ENCODE peak calls at places on chromosomes 4 and X, in nine cellular contexts. I is astrocyte of the spinal cord, B is kidney epithelial cell, K is GM20000, A is A549, W is astrocyte, Y is brain microvascular endothelial cell, F is foreskin fibroblast, N is endothelial cell. V is an unnamed sample.

GRCh38 chr4:55445921-55446577 is 50.3 kb downstream of the TMEM165 start:
- DNase-seq in I (peak; percentile 79), B (peak; percentile 35), K (no peak), A (no peak), W (peak; percentile 87), Y (peak; percentile 20), F (peak; percentile 61), N (no peak), V (peak; percentile 85)

GRCh38 chr4:121923306-121923705 is 28.6 kb downstream of the TRPC3 start:
- DNase-seq in I (no peak), B (no peak), K (no peak), A (no peak), W (no peak), Y (no peak), F (no peak), N (no peak), V (no peak)

GRCh38 chr4:1242506-1243450 is 6.2 kb downstream of the CTBP1 start:
- DNase-seq in I (no peak), B (no peak), K (peak; percentile 16), A (no peak), W (no peak), Y (no peak), F (no peak), N (no peak), V (no peak)

GRCh38 chr4:7924163-7924562 is 15.5 kb downstream of the AFAP1 start:
- DNase-seq in I (no peak), B (no peak), K (no peak), A (no peak), W (no peak), Y (no peak), F (no peak), N (no peak), V (no peak)

GRCh38 chr4:993111-994029 is at the start of gene SLC26A1:
- DNase-seq in I (no peak), B (no peak), K (no peak), A (no peak), W (no peak), Y (no peak), F (no peak), N (no peak), V (no peak)

GRCh38 chrX:123764967-123765871 is 32.4 kb upstream of the THOC2 start:
- DNase-seq in I (peak; percentile 87), B (peak; percentile 43), K (peak; percentile 74), A (peak; percentile 84), W (peak; percentile 78), Y (peak; percentile 86), F (peak; percentile 94), N (peak; percentile 68), V (peak; percentile 82)

GRCh38 chr4:114081783-114082182 is 102.3 kb upstream of the ARSJ start:
- DNase-seq in I (no peak), B (no peak), K (no peak), A (no peak), W (no peak), Y (no peak), F (no peak), N (no peak), V (no peak)

GRCh38 chr4:1477045-1477905 is 71.0 kb upstream of the NKX1-1 start:
- DNase-seq in I (no peak), B (no peak), K (no peak), A (no peak), W (no peak), Y (no peak), F (no peak), N (no peak), V (no peak)

GRCh38 chrX:150482537-150483217 is 85.7 kb upstream of the MTM1 start:
- DNase-seq in I (peak; percentile 57), B (peak; percentile 59), K (peak; percentile 9), A (peak; percentile 59), W (peak; percentile 75), Y (peak; percentile 70), F (peak; percentile 72), N (no peak), V (peak; percentile 58)

GRCh38 chrX:24493740-24494543 is 28.9 kb downstream of the PDK3 start:
- DNase-seq in I (no peak), B (no peak), K (no peak), A (no peak), W (no peak), Y (no peak), F (no peak), N (no peak), V (no peak)

GRCh38 chrX:87798039-87798438 is 280.4 kb downstream of the KLHL4 start:
- DNase-seq in I (no peak), B (no peak), K (no peak), A (no peak), W (no peak), Y (no peak), F (no peak), N (no peak), V (no peak)

GRCh38 chr4:184459413-184459812 is 14.9 kb downstream of the IRF2 start:
- DNase-seq in I (peak; percentile 44), B (no peak), K (no peak), A (no peak), W (peak; percentile 62), Y (no peak), F (peak; percentile 67), N (no peak), V (peak; percentile 65)

GRCh38 chr4:182808673-182809416 is 108.3 kb downstream of the DCTD start:
- DNase-seq in I (no peak), B (no peak), K (peak; percentile 67), A (no peak), W (peak; percentile 11), Y (peak; percentile 49), F (no peak), N (no peak), V (no peak)

GRCh38 chr4:85368932-85369331 is 106.0 kb upstream of the ARHGAP24 start:
- DNase-seq in I (no peak), B (no peak), K (no peak), A (no peak), W (no peak), Y (no peak), F (no peak), N (no peak), V (no peak)

GRCh38 chr4:163673848-163674702 is 179.6 kb downstream of the TMA16 start:
- DNase-seq in I (no peak), B (no peak), K (peak; percentile 11), A (no peak), W (no peak), Y (no peak), F (no peak), N (no peak), V (no peak)

GRCh38 chr4:163680390-163681098 is 186.1 kb downstream of the TMA16 start:
- DNase-seq in I (no peak), B (no peak), K (no peak), A (no peak), W (no peak), Y (no peak), F (no peak), N (no peak), V (no peak)

GRCh38 chr4:163681208-163681821 is 186.8 kb downstream of the TMA16 start:
- DNase-seq in I (peak; percentile 29), B (no peak), K (peak; percentile 25), A (no peak), W (no peak), Y (no peak), F (no peak), N (peak; percentile 13), V (no peak)

GRCh38 chr4:163679189-163679588 is 184.7 kb downstream of the TMA16 start:
- DNase-seq in I (no peak), B (no peak), K (peak; percentile 11), A (peak; percentile 12), W (peak; percentile 4), Y (peak; percentile 33), F (no peak), N (no peak), V (peak; percentile 50)
- TF ChIP-seq CTCF in I (peak; percentile 42), B (no peak), K (peak; percentile 45), A (peak; percentile 20), W (no peak), Y (peak; percentile 64), F (peak; percentile 22), N (no peak), V (peak; percentile 66)

GRCh38 chr4:74444891-74445642 is at the start of gene AREG:
- DNase-seq in I (peak; percentile 65), B (no peak), K (peak; percentile 77), A (peak; percentile 60), W (peak; percentile 46), Y (peak; percentile 40), F (peak; percentile 85), N (peak; percentile 38), V (peak; percentile 41)
- TF ChIP-seq CTCF in I (peak; percentile 74), B (peak; percentile 72), K (no peak), A (peak; percentile 49), W (peak; percentile 55), Y (peak; percentile 84), F (peak; percentile 70), N (peak; percentile 43), V (peak; percentile 75)

GRCh38 chrX:147957291-147957690 is 23.8 kb upstream of the FMR1NB start:
- DNase-seq in I (no peak), B (no peak), K (no peak), A (no peak), W (no peak), Y (no peak), F (no peak), N (no peak), V (no peak)
- TF ChIP-seq CTCF in I (no peak), B (no peak), K (no peak), A (no peak), W (no peak), Y (no peak), F (no peak), N (no peak), V (no peak)

GRCh38 chr4:6541789-6542188 is 33.2 kb upstream of the MAN2B2 start:
- DNase-seq in I (no peak), B (no peak), K (no peak), A (no peak), W (no peak), Y (no peak), F (no peak), N (no peak), V (no peak)

GRCh38 chr4:6538111-6538510 is 36.9 kb upstream of the MAN2B2 start:
- DNase-seq in I (no peak), B (no peak), K (no peak), A (no peak), W (no peak), Y (no peak), F (no peak), N (no peak), V (no peak)

GRCh38 chr4:6538586-6538985 is 36.4 kb upstream of the MAN2B2 start:
- DNase-seq in I (no peak), B (no peak), K (no peak), A (no peak), W (no peak), Y (no peak), F (no peak), N (no peak), V (no peak)

GRCh38 chr4:6540879-6541278 is 34.1 kb upstream of the MAN2B2 start:
- DNase-seq in I (no peak), B (no peak), K (no peak), A (no peak), W (no peak), Y (no peak), F (no peak), N (no peak), V (no peak)

GRCh38 chr4:6539009-6539764 is 35.8 kb upstream of the MAN2B2 start:
- DNase-seq in I (no peak), B (no peak), K (no peak), A (no peak), W (no peak), Y (no peak), F (no peak), N (no peak), V (no peak)
- TF ChIP-seq CTCF in I (no peak), B (no peak), K (no peak), A (no peak), W (no peak), Y (no peak), F (no peak), N (no peak), V (no peak)